ENCODE peak calls at places on chromosomes 11 and 22, in eight cellular contexts. One of them, this sample, is unnamed.

GRCh38 chr11:112776834-112777793 is 184.1 kb upstream of the NCAM1 start:
- DNase-seq in fibroblast of pulmonary artery: peak; percentile 18
- DNase-seq in neuronal stem cell: no peak
- DNase-seq in CD4-positive, alpha-beta memory T cell: no peak
- DNase-seq in neural progenitor cell: no peak
- DNase-seq in H7: peak; percentile 46
- DNase-seq in heart left ventricle: peak; percentile 58
- DNase-seq in body of pancreas: no peak
- DNase-seq in this sample: no peak

GRCh38 chr22:32205974-32206773 is 1.3 kb upstream of the RFPL2 start:
- DNase-seq in neural progenitor cell: peak; percentile 45
- DNase-seq in heart left ventricle: no peak
- DNase-seq in fibroblast of pulmonary artery: no peak
- DNase-seq in body of pancreas: no peak
- DNase-seq in H7: peak; percentile 78
- DNase-seq in CD4-positive, alpha-beta memory T cell: no peak
- DNase-seq in neuronal stem cell: no peak
- DNase-seq in this sample: no peak

GRCh38 chr22:35619336-35620094 is 2.4 kb upstream of the MB start:
- DNase-seq in fibroblast of pulmonary artery: no peak
- DNase-seq in H7: no peak
- DNase-seq in heart left ventricle: no peak
- DNase-seq in neuronal stem cell: no peak
- DNase-seq in CD4-positive, alpha-beta memory T cell: no peak
- DNase-seq in body of pancreas: no peak
- DNase-seq in neural progenitor cell: no peak
- DNase-seq in this sample: no peak

GRCh38 chr11:129373489-129373953 is 2.1 kb upstream of the BARX2 start:
- DNase-seq in fibroblast of pulmonary artery: no peak
- DNase-seq in body of pancreas: no peak
- DNase-seq in heart left ventricle: no peak
- DNase-seq in H7: no peak
- DNase-seq in CD4-positive, alpha-beta memory T cell: no peak
- DNase-seq in neural progenitor cell: peak; percentile 48
- DNase-seq in neuronal stem cell: no peak
- DNase-seq in this sample: no peak

GRCh38 chr11:84902445-84902844 is 724.7 kb downstream of the DLG2 start:
- DNase-seq in body of pancreas: no peak
- DNase-seq in neural progenitor cell: no peak
- DNase-seq in CD4-positive, alpha-beta memory T cell: no peak
- DNase-seq in heart left ventricle: no peak
- DNase-seq in fibroblast of pulmonary artery: no peak
- DNase-seq in H7: no peak
- DNase-seq in neuronal stem cell: no peak
- DNase-seq in this sample: no peak

GRCh38 chr11:130582994-130583393 is 134.5 kb downstream of the ADAMTS15 start:
- DNase-seq in H7: no peak
- DNase-seq in CD4-positive, alpha-beta memory T cell: no peak
- DNase-seq in neural progenitor cell: no peak
- DNase-seq in heart left ventricle: no peak
- DNase-seq in fibroblast of pulmonary artery: no peak
- DNase-seq in body of pancreas: no peak
- DNase-seq in neuronal stem cell: no peak
- DNase-seq in this sample: no peak

GRCh38 chr22:49371325-49372110 is 456.2 kb downstream of the BRD1 start:
- DNase-seq in H7: no peak
- DNase-seq in neuronal stem cell: no peak
- DNase-seq in heart left ventricle: no peak
- DNase-seq in fibroblast of pulmonary artery: no peak
- DNase-seq in CD4-positive, alpha-beta memory T cell: no peak
- DNase-seq in body of pancreas: no peak
- DNase-seq in neural progenitor cell: no peak
- DNase-seq in this sample: no peak

GRCh38 chr22:18975434-18976196 is 39.5 kb upstream of the PRODH start:
- DNase-seq in heart left ventricle: no peak
- DNase-seq in H7: no peak
- DNase-seq in neuronal stem cell: no peak
- DNase-seq in CD4-positive, alpha-beta memory T cell: no peak
- DNase-seq in body of pancreas: peak; percentile 91
- DNase-seq in neural progenitor cell: no peak
- DNase-seq in fibroblast of pulmonary artery: no peak
- DNase-seq in this sample: no peak

GRCh38 chr11:123478352-123478986 is 48.4 kb downstream of the GRAMD1B start:
- DNase-seq in neuronal stem cell: peak; percentile 73
- DNase-seq in CD4-positive, alpha-beta memory T cell: peak; percentile 60
- DNase-seq in body of pancreas: peak; percentile 51
- DNase-seq in H7: peak; percentile 77
- DNase-seq in fibroblast of pulmonary artery: peak; percentile 91
- DNase-seq in heart left ventricle: peak; percentile 50
- DNase-seq in neural progenitor cell: peak; percentile 83
- DNase-seq in this sample: peak; percentile 60

GRCh38 chr11:60756307-60757032 is at the start of gene MS4A15:
- DNase-seq in body of pancreas: peak; percentile 48
- DNase-seq in H7: peak; percentile 82
- DNase-seq in CD4-positive, alpha-beta memory T cell: no peak
- DNase-seq in heart left ventricle: no peak
- DNase-seq in neural progenitor cell: peak; percentile 55
- DNase-seq in fibroblast of pulmonary artery: peak; percentile 24
- DNase-seq in neuronal stem cell: no peak
- DNase-seq in this sample: peak; percentile 70

GRCh38 chr11:47414685-47415070 is 6.3 kb downstream of the SLC39A13 start:
- DNase-seq in body of pancreas: no peak
- DNase-seq in heart left ventricle: no peak
- DNase-seq in fibroblast of pulmonary artery: no peak
- DNase-seq in neural progenitor cell: peak; percentile 1
- DNase-seq in neuronal stem cell: no peak
- DNase-seq in H7: no peak
- DNase-seq in CD4-positive, alpha-beta memory T cell: no peak
- DNase-seq in this sample: no peak

DNA sequence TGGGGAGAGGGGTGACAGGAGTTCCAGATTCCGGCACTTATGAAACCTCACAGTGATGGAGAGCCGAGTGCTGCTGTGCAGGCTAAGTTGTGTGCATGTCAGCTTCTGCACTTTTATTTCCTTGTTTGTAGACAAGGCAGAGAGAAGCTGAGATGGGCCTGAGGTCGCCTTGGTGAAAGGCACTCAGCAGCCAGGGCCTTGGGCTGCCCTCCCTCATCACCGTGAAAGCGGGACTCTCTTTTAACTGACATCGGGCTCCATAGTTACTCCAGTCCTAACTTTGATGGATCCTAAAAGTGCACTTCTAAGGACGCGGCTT is 7.6 kb downstream of the CD81 start:
- DNase-seq in CD4-positive, alpha-beta memory T cell: no peak
- DNase-seq in heart left ventricle: no peak
- DNase-seq in H7: no peak
- DNase-seq in fibroblast of pulmonary artery: no peak
- DNase-seq in neural progenitor cell: no peak
- DNase-seq in neuronal stem cell: no peak
- DNase-seq in body of pancreas: no peak
- DNase-seq in this sample: no peak
- H3K4me3 ChIP-seq in CD4-positive, alpha-beta memory T cell: no peak overlapping the region
- H3K4me3 ChIP-seq in heart left ventricle: no peak overlapping the region
- H3K4me3 ChIP-seq in H7: no peak overlapping the region
- H3K4me3 ChIP-seq in fibroblast of pulmonary artery: no peak overlapping the region
- H3K4me3 ChIP-seq in neural progenitor cell: no peak overlapping the region
- H3K4me3 ChIP-seq in neuronal stem cell: no peak overlapping the region
- H3K4me3 ChIP-seq in body of pancreas: no peak overlapping the region
- H3K4me3 ChIP-seq in this sample: peak overlapping the region; percentile 36

GRCh38 chr11:65491614-65492386 is 7.0 kb upstream of the MALAT1 start:
- DNase-seq in H7: no peak
- DNase-seq in fibroblast of pulmonary artery: peak; percentile 95
- DNase-seq in neuronal stem cell: no peak
- DNase-seq in CD4-positive, alpha-beta memory T cell: no peak
- DNase-seq in heart left ventricle: peak; percentile 93
- DNase-seq in neural progenitor cell: peak; percentile 86
- DNase-seq in body of pancreas: peak; percentile 83
- DNase-seq in this sample: no peak

GRCh38 chr11:65491163-65491465 is 7.7 kb upstream of the MALAT1 start:
- DNase-seq in neural progenitor cell: no peak
- DNase-seq in CD4-positive, alpha-beta memory T cell: no peak
- DNase-seq in neuronal stem cell: no peak
- DNase-seq in H7: no peak
- DNase-seq in heart left ventricle: no peak
- DNase-seq in fibroblast of pulmonary artery: no peak
- DNase-seq in body of pancreas: no peak
- DNase-seq in this sample: no peak

GRCh38 chr11:65489061-65489705 is 9.7 kb upstream of the MALAT1 start:
- DNase-seq in CD4-positive, alpha-beta memory T cell: no peak
- DNase-seq in H7: no peak
- DNase-seq in fibroblast of pulmonary artery: peak; percentile 87
- DNase-seq in neuronal stem cell: peak; percentile 88
- DNase-seq in neural progenitor cell: peak; percentile 77
- DNase-seq in body of pancreas: peak; percentile 32
- DNase-seq in heart left ventricle: peak; percentile 92
- DNase-seq in this sample: no peak

GRCh38 chr11:65488273-65489058 is 10.4 kb upstream of the MALAT1 start:
- DNase-seq in H7: no peak
- DNase-seq in neural progenitor cell: no peak
- DNase-seq in CD4-positive, alpha-beta memory T cell: no peak
- DNase-seq in heart left ventricle: peak; percentile 72
- DNase-seq in fibroblast of pulmonary artery: peak; percentile 70
- DNase-seq in neuronal stem cell: no peak
- DNase-seq in body of pancreas: peak; percentile 38
- DNase-seq in this sample: no peak

DNA sequence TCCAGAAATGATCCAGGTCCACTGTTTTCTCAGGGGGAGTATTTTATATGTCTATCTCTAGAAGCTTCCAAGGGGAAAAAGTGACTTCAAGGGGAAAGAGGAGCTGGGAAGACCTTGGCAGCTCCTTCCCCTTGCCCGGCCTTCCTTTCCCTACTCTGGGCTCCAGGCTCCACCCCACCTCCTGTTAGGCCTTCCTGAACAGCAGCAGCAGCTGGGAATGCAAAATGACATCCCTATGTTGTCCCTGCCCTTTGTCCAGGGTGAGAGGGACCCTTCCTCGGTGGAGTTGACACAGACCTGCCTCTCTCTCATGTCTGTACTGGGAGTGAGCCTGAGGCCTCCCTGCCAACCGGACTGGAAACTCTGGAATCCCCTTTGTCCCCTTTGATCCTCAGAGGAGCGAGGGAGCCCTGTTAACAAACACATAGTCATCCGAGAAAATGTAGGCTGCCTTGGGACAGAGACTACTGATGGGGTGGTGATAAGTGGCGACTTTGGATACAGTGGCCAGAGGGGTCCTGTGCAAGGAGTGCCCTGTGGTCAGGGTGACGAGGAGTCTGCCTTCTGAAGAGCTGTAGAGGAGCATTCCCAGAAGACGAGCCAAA is 9.0 kb upstream of the MALAT1 start:
- DNase-seq in neuronal stem cell: no peak
- DNase-seq in neural progenitor cell: peak; percentile 65
- DNase-seq in heart left ventricle: peak; percentile 74
- DNase-seq in fibroblast of pulmonary artery: peak; percentile 60
- DNase-seq in CD4-positive, alpha-beta memory T cell: no peak
- DNase-seq in body of pancreas: no peak
- DNase-seq in H7: no peak
- DNase-seq in this sample: no peak
- H3K4me3 ChIP-seq in neuronal stem cell: peak overlapping the region; percentile 46
- H3K4me3 ChIP-seq in neural progenitor cell: peak overlapping the region; percentile 4
- H3K4me3 ChIP-seq in heart left ventricle: no peak overlapping the region
- H3K4me3 ChIP-seq in fibroblast of pulmonary artery: no peak overlapping the region
- H3K4me3 ChIP-seq in CD4-positive, alpha-beta memory T cell: no peak overlapping the region
- H3K4me3 ChIP-seq in body of pancreas: no peak overlapping the region
- H3K4me3 ChIP-seq in H7: no peak overlapping the region
- H3K4me3 ChIP-seq in this sample: no peak overlapping the region

GRCh38 chr22:17784776-17785175 is 10.5 kb upstream of the BID start:
- DNase-seq in H7: no peak
- DNase-seq in fibroblast of pulmonary artery: no peak
- DNase-seq in heart left ventricle: no peak
- DNase-seq in neuronal stem cell: no peak
- DNase-seq in neural progenitor cell: no peak
- DNase-seq in CD4-positive, alpha-beta memory T cell: no peak
- DNase-seq in body of pancreas: no peak
- DNase-seq in this sample: no peak

GRCh38 chr22:17783773-17784480 is 9.7 kb upstream of the BID start:
- DNase-seq in body of pancreas: no peak
- DNase-seq in CD4-positive, alpha-beta memory T cell: no peak
- DNase-seq in heart left ventricle: no peak
- DNase-seq in H7: no peak
- DNase-seq in fibroblast of pulmonary artery: no peak
- DNase-seq in neural progenitor cell: no peak
- DNase-seq in neuronal stem cell: no peak
- DNase-seq in this sample: no peak

GRCh38 chr22:17782621-17783020 is 8.4 kb upstream of the BID start:
- DNase-seq in fibroblast of pulmonary artery: no peak
- DNase-seq in neuronal stem cell: no peak
- DNase-seq in heart left ventricle: no peak
- DNase-seq in neural progenitor cell: no peak
- DNase-seq in body of pancreas: no peak
- DNase-seq in CD4-positive, alpha-beta memory T cell: no peak
- DNase-seq in H7: no peak
- DNase-seq in this sample: no peak

GRCh38 chr22:17782158-17782557 is 7.9 kb upstream of the BID start:
- DNase-seq in CD4-positive, alpha-beta memory T cell: no peak
- DNase-seq in fibroblast of pulmonary artery: no peak
- DNase-seq in neural progenitor cell: no peak
- DNase-seq in body of pancreas: no peak
- DNase-seq in heart left ventricle: no peak
- DNase-seq in neuronal stem cell: no peak
- DNase-seq in H7: no peak
- DNase-seq in this sample: no peak

DNA sequence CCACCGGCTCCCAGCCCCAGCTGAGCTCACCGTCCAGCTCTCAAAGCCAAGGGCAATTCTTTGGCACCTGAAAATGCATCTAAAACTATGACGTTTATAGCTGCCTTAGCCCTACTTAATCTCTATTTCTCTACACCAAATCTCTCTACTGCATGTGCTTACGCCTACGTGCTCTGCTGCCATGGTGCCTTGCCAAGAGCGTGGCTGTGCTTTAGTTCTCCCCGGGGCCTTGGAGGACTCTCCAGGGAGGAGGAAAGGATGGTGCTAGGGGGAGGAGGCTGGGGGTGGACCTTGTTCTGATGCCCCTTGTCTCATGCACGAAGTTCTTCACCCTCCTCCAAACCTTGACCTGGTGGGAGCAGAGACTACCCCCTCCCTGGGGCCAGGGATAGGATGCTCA is 9.0 kb upstream of the BID start:
- DNase-seq in fibroblast of pulmonary artery: no peak
- DNase-seq in heart left ventricle: no peak
- DNase-seq in CD4-positive, alpha-beta memory T cell: no peak
- DNase-seq in neuronal stem cell: no peak
- DNase-seq in neural progenitor cell: no peak
- DNase-seq in H7: no peak
- DNase-seq in body of pancreas: no peak
- DNase-seq in this sample: no peak
- H3K4me3 ChIP-seq in fibroblast of pulmonary artery: no peak overlapping the region
- H3K4me3 ChIP-seq in heart left ventricle: no peak overlapping the region
- H3K4me3 ChIP-seq in CD4-positive, alpha-beta memory T cell: no peak overlapping the region
- H3K4me3 ChIP-seq in neuronal stem cell: no peak overlapping the region
- H3K4me3 ChIP-seq in neural progenitor cell: no peak overlapping the region
- H3K4me3 ChIP-seq in H7: no peak overlapping the region
- H3K4me3 ChIP-seq in body of pancreas: no peak overlapping the region
- H3K4me3 ChIP-seq in this sample: no peak overlapping the region

DNA sequence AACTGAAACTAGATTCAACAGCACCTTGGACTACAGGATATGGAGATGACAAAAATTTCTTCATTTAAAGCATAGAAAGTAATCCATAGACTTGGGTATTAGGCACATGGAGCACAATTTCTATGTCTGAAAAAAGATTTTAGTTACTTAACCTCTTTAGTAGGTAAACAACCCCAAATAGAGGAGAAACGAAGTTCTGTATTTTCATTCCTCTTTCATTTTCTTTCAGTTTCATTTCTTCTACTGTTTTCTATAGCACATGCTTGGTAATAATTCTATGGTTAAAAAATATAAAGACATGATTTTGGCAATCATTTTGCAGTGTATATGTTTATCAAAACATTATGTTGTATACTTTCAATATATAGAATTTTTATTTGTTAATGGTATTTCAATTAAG is 99.5 kb downstream of the CASP12 start:
- DNase-seq in CD4-positive, alpha-beta memory T cell: peak; percentile 9
- DNase-seq in body of pancreas: no peak
- DNase-seq in neuronal stem cell: no peak
- DNase-seq in heart left ventricle: no peak
- DNase-seq in neural progenitor cell: no peak
- DNase-seq in H7: no peak
- DNase-seq in fibroblast of pulmonary artery: no peak
- DNase-seq in this sample: no peak
- H3K4me3 ChIP-seq in CD4-positive, alpha-beta memory T cell: no peak overlapping the region
- H3K4me3 ChIP-seq in body of pancreas: no peak overlapping the region
- H3K4me3 ChIP-seq in neuronal stem cell: no peak overlapping the region
- H3K4me3 ChIP-seq in heart left ventricle: no peak overlapping the region
- H3K4me3 ChIP-seq in neural progenitor cell: no peak overlapping the region
- H3K4me3 ChIP-seq in H7: no peak overlapping the region
- H3K4me3 ChIP-seq in fibroblast of pulmonary artery: no peak overlapping the region
- H3K4me3 ChIP-seq in this sample: no peak overlapping the region

This sample was measured in Jurkat, Clone E6-1.